ENCODE peak calls at places on chromosome 5, in eight cellular contexts. Z is AG10803; S is upper lobe of left lung; F is amniotic stem cell; B is PC-3; Q is Calu3; R is stimulated activated naive B cell treated with anti-CD40 and anti-IgM and Interleukin-4, amounts not matched to agents 10 μg/mL and 1 μg/mL and 100 μg/mL, for 72 hours; N is esophagus squamous epithelium. T is an unnamed sample.

GRCh38 chr5:169856571-169856970 is 123.7 kb downstream of the INSYN2B start:
- DNase-seq in Z (peak), S (no peak), F (peak), B (peak), Q (no peak), R (no peak), N (no peak), T (peak)

GRCh38 chr5:91443761-91444467 is 60.8 kb upstream of the ARRDC3 start:
- DNase-seq in Z (no peak), S (no peak), F (no peak), B (peak), Q (no peak), R (no peak), N (no peak), T (no peak)

GRCh38 chr5:164597293-164597900 is 1092.0 kb downstream of the MAT2B start:
- DNase-seq in Z (no peak), S (no peak), F (no peak), B (peak), Q (peak), R (no peak), N (no peak), T (peak)

GRCh38 chr5:175640108-175640507 is 17.8 kb upstream of the HRH2 start:
- DNase-seq in Z (no peak), S (no peak), F (no peak), B (no peak), Q (no peak), R (no peak), N (no peak), T (no peak)

GRCh38 chr5:109310315-109310714 is 99.5 kb downstream of the PJA2 start:
- DNase-seq in Z (no peak), S (no peak), F (no peak), B (no peak), Q (no peak), R (no peak), N (no peak), T (no peak)

GRCh38 chr5:43193171-43193951 is 1.3 kb downstream of the NIM1K start:
- DNase-seq in Z (peak), S (no peak), F (peak), B (peak), Q (no peak), R (no peak), N (no peak), T (peak)

GRCh38 chr5:96771395-96771794 is 36.4 kb downstream of the ERAP1 start:
- DNase-seq in Z (no peak), S (no peak), F (no peak), B (no peak), Q (no peak), R (no peak), N (no peak), T (no peak)

GRCh38 chr5:125575561-125576504 is 829.4 kb upstream of the ZNF608 start:
- DNase-seq in Z (no peak), S (no peak), F (no peak), B (no peak), Q (no peak), R (no peak), N (no peak), T (peak)

GRCh38 chr5:176545737-176546509 is 3.2 kb upstream of the CDHR2 start:
- DNase-seq in Z (no peak), S (no peak), F (no peak), B (peak), Q (peak), R (no peak), N (no peak), T (peak)

GRCh38 chr5:4941957-4942830 is 197.9 kb upstream of the ADAMTS16 start:
- DNase-seq in Z (no peak), S (peak), F (no peak), B (peak), Q (no peak), R (no peak), N (no peak), T (no peak)

GRCh38 chr5:133889271-133889905 is 79.0 kb downstream of the C5orf15 start:
- DNase-seq in Z (no peak), S (no peak), F (no peak), B (no peak), Q (no peak), R (no peak), N (no peak), T (no peak)

GRCh38 chr5:151718168-151718567 is 31.5 kb upstream of the SPARC start:
- DNase-seq in Z (peak), S (no peak), F (no peak), B (no peak), Q (no peak), R (no peak), N (no peak), T (no peak)

GRCh38 chr5:135031146-135031812 is 2.7 kb downstream of the PITX1 start:
- DNase-seq in Z (peak), S (peak), F (no peak), B (no peak), Q (peak), R (no peak), N (no peak), T (no peak)

GRCh38 chr5:16983022-16983639 is 47.0 kb upstream of the MYO10 start:
- DNase-seq in Z (no peak), S (no peak), F (no peak), B (no peak), Q (peak), R (no peak), N (no peak), T (peak)

T was measured in SW480.